ENCODE peak calls at places on chromosomes 5 and 9, in six cellular contexts. One of them, this sample, is unnamed.

GRCh38 chr5:114782869-114783268 is 386.8 kb downstream of the TRIM36 start:
- DNase-seq in stimulated activated CD4-positive, alpha-beta T cell treated with anti-CD3 and anti-CD28 coated beads, Interleukin-12 subunit alpha, Interleukin-12 subunit beta, amount 100 ng/mL, for 4 hours: no peak
- DNase-seq in NCI-H1105 treated with DMSO at 0.1 percent for 48 hours: no peak
- DNase-seq in K562: no peak
- DNase-seq in RPMI8226: no peak
- DNase-seq in mesenteric fat pad: no peak
- DNase-seq in this sample: no peak

GRCh38 chr5:143576721-143577484 is 173.4 kb upstream of the NR3C1 start:
- DNase-seq in K562: no peak
- DNase-seq in mesenteric fat pad: no peak
- DNase-seq in RPMI8226: no peak
- DNase-seq in NCI-H1105 treated with DMSO at 0.1 percent for 48 hours: no peak
- DNase-seq in stimulated activated CD4-positive, alpha-beta T cell treated with anti-CD3 and anti-CD28 coated beads, Interleukin-12 subunit alpha, Interleukin-12 subunit beta, amount 100 ng/mL, for 4 hours: no peak
- DNase-seq in this sample: no peak

GRCh38 chr5:32551865-32552264 is 33.5 kb upstream of the SUB1 start:
- DNase-seq in mesenteric fat pad: no peak
- DNase-seq in K562: no peak
- DNase-seq in stimulated activated CD4-positive, alpha-beta T cell treated with anti-CD3 and anti-CD28 coated beads, Interleukin-12 subunit alpha, Interleukin-12 subunit beta, amount 100 ng/mL, for 4 hours: no peak
- DNase-seq in NCI-H1105 treated with DMSO at 0.1 percent for 48 hours: no peak
- DNase-seq in RPMI8226: no peak
- DNase-seq in this sample: no peak

GRCh38 chr9:38130724-38131123 is 61.7 kb upstream of the SHB start:
- DNase-seq in K562: peak
- DNase-seq in mesenteric fat pad: no peak
- DNase-seq in RPMI8226: no peak
- DNase-seq in stimulated activated CD4-positive, alpha-beta T cell treated with anti-CD3 and anti-CD28 coated beads, Interleukin-12 subunit alpha, Interleukin-12 subunit beta, amount 100 ng/mL, for 4 hours: no peak
- DNase-seq in NCI-H1105 treated with DMSO at 0.1 percent for 48 hours: no peak
- DNase-seq in this sample: no peak

GRCh38 chr5:39794511-39794910 is 369.7 kb upstream of the DAB2 start:
- DNase-seq in RPMI8226: no peak
- DNase-seq in stimulated activated CD4-positive, alpha-beta T cell treated with anti-CD3 and anti-CD28 coated beads, Interleukin-12 subunit alpha, Interleukin-12 subunit beta, amount 100 ng/mL, for 4 hours: no peak
- DNase-seq in K562: no peak
- DNase-seq in mesenteric fat pad: no peak
- DNase-seq in NCI-H1105 treated with DMSO at 0.1 percent for 48 hours: no peak
- DNase-seq in this sample: no peak

GRCh38 chr9:134922066-134922931 is 4.6 kb upstream of the FCN1 start:
- DNase-seq in mesenteric fat pad: peak
- DNase-seq in NCI-H1105 treated with DMSO at 0.1 percent for 48 hours: no peak
- DNase-seq in K562: no peak
- DNase-seq in stimulated activated CD4-positive, alpha-beta T cell treated with anti-CD3 and anti-CD28 coated beads, Interleukin-12 subunit alpha, Interleukin-12 subunit beta, amount 100 ng/mL, for 4 hours: no peak
- DNase-seq in RPMI8226: no peak
- DNase-seq in this sample: peak

GRCh38 chr9:127980056-127980705 is 608 bp downstream of the EEIG1 start:
- DNase-seq in mesenteric fat pad: no peak
- DNase-seq in RPMI8226: peak
- DNase-seq in stimulated activated CD4-positive, alpha-beta T cell treated with anti-CD3 and anti-CD28 coated beads, Interleukin-12 subunit alpha, Interleukin-12 subunit beta, amount 100 ng/mL, for 4 hours: no peak
- DNase-seq in NCI-H1105 treated with DMSO at 0.1 percent for 48 hours: peak
- DNase-seq in K562: peak
- DNase-seq in this sample: no peak

GRCh38 chr9:107976767-107977166 is 487.2 kb upstream of the KLF4 start:
- DNase-seq in RPMI8226: no peak
- DNase-seq in NCI-H1105 treated with DMSO at 0.1 percent for 48 hours: no peak
- DNase-seq in stimulated activated CD4-positive, alpha-beta T cell treated with anti-CD3 and anti-CD28 coated beads, Interleukin-12 subunit alpha, Interleukin-12 subunit beta, amount 100 ng/mL, for 4 hours: no peak
- DNase-seq in mesenteric fat pad: no peak
- DNase-seq in K562: no peak
- DNase-seq in this sample: no peak

GRCh38 chr5:82019342-82020138 is 47.7 kb downstream of the ATG10 start:
- DNase-seq in NCI-H1105 treated with DMSO at 0.1 percent for 48 hours: no peak
- DNase-seq in K562: no peak
- DNase-seq in RPMI8226: peak
- DNase-seq in mesenteric fat pad: no peak
- DNase-seq in stimulated activated CD4-positive, alpha-beta T cell treated with anti-CD3 and anti-CD28 coated beads, Interleukin-12 subunit alpha, Interleukin-12 subunit beta, amount 100 ng/mL, for 4 hours: no peak
- DNase-seq in this sample: no peak